ENCODE peak calls at places on chromosomes 6 and 20, in four cellular contexts. Z is A549, X is K562, K is GM12878. B is an unnamed sample.

GRCh38 chr20:12955611-12956010 is 53.2 kb upstream of the SPTLC3 start:
- DNase-seq in Z (no peak), X (no peak), K (no peak), B (no peak)

GRCh38 chr20:22700387-22700786 is 116.0 kb upstream of the FOXA2 start:
- DNase-seq in Z (no peak), X (no peak), K (no peak), B (no peak)

GRCh38 chr6:67412035-67412434 is 1223.0 kb upstream of the ADGRB3 start:
- DNase-seq in Z (no peak), X (no peak), K (no peak), B (no peak)

GRCh38 chr6:169183233-169183632 is 70.4 kb downstream of the THBS2 start:
- DNase-seq in Z (no peak), X (no peak), K (no peak), B (no peak)

GRCh38 chr6:161417712-161418457 is 144.0 kb upstream of the AGPAT4 start:
- DNase-seq in Z (no peak), X (no peak), K (no peak), B (no peak)

GRCh38 chr6:45657243-45657642 is 279.5 kb upstream of the SUPT3H start:
- DNase-seq in Z (no peak), X (no peak), K (no peak), B (no peak)

GRCh38 chr6:108648186-108648585 is 87.5 kb downstream of the FOXO3 start:
- DNase-seq in Z (no peak), X (no peak), K (no peak), B (no peak)

GRCh38 chr6:12291785-12292604 is 1.8 kb downstream of the EDN1 start:
- DNase-seq in Z (no peak), X (no peak), K (no peak), B (peak)

GRCh38 chr6:41426888-41427641 is 91.7 kb downstream of the NCR2 start:
- DNase-seq in Z (no peak), X (no peak), K (no peak), B (no peak)

GRCh38 chr6:5086294-5086890 is 1.3 kb downstream of the PPP1R3G start:
- DNase-seq in Z (no peak), X (no peak), K (no peak), B (no peak)

GRCh38 chr6:11042750-11043551 is 1.2 kb downstream of the ELOVL2 start:
- DNase-seq in Z (no peak), X (no peak), K (peak), B (no peak)

GRCh38 chr6:129697788-129698187 is 12.2 kb downstream of the ARHGAP18 start:
- DNase-seq in Z (no peak), X (no peak), K (no peak), B (no peak)

GRCh38 chr6:129696843-129697242 is 13.1 kb downstream of the ARHGAP18 start:
- DNase-seq in Z (no peak), X (peak), K (no peak), B (no peak)

GRCh38 chr6:129694036-129694435 is 15.9 kb downstream of the ARHGAP18 start:
- DNase-seq in Z (no peak), X (no peak), K (no peak), B (peak)

GRCh38 chr6:129696028-129696418 is 14.0 kb downstream of the ARHGAP18 start:
- DNase-seq in Z (no peak), X (no peak), K (no peak), B (peak)

GRCh38 chr6:129695373-129696027 is 14.5 kb downstream of the ARHGAP18 start:
- DNase-seq in Z (no peak), X (peak), K (no peak), B (peak)
- TF ChIP-seq MYC in Z (no peak), X (no peak), K (no peak), B (no peak)

DNA sequence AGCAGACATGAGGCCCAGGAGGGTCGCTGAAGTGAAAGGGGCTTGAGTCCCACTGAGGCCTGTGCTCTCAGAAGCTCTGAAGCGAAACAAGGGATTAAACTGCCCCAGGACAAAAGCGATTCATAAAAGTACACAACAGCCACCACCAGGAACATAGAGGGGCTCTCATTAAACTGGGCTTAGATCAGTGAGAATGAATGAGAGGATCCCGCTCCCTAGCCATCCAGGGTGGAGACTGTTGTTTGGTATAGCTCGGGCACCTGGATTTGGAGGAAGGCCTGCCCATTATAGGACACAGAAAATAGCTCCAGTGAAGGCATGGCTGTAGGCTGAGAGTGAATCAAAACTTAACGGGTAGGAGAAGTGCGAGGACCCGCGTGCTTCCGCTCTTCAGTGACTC is 91.6 kb upstream of the TAB2 start:
- DNase-seq in Z (no peak), X (no peak), K (no peak), B (no peak)
- TF ChIP-seq RAD21 in Z (no peak), X (no peak), K (no peak), B (no peak)

GRCh38 chr6:127180421-127180820 is 62.0 kb downstream of the RSPO3 start:
- DNase-seq in Z (no peak), X (no peak), K (no peak), B (no peak)

GRCh38 chr6:127185410-127185809 is 66.9 kb downstream of the RSPO3 start:
- DNase-seq in Z (no peak), X (no peak), K (no peak), B (no peak)

GRCh38 chr6:127178746-127179145 is 60.3 kb downstream of the RSPO3 start:
- DNase-seq in Z (no peak), X (no peak), K (no peak), B (no peak)

GRCh38 chr6:127186889-127187288 is 68.4 kb downstream of the RSPO3 start:
- DNase-seq in Z (peak), X (peak), K (no peak), B (peak)

GRCh38 chr6:127182501-127182900 is 64.0 kb downstream of the RSPO3 start:
- DNase-seq in Z (no peak), X (no peak), K (no peak), B (no peak)
- TF ChIP-seq MYC in Z (no peak), X (no peak), K (no peak), B (no peak)

GRCh38 chr6:119671105-119671504 is 321.5 kb upstream of the MAN1A1 start:
- DNase-seq in Z (no peak), X (no peak), K (no peak), B (no peak)

GRCh38 chr6:119672725-119673124 is 323.2 kb upstream of the MAN1A1 start:
- DNase-seq in Z (no peak), X (no peak), K (no peak), B (no peak)

DNA sequence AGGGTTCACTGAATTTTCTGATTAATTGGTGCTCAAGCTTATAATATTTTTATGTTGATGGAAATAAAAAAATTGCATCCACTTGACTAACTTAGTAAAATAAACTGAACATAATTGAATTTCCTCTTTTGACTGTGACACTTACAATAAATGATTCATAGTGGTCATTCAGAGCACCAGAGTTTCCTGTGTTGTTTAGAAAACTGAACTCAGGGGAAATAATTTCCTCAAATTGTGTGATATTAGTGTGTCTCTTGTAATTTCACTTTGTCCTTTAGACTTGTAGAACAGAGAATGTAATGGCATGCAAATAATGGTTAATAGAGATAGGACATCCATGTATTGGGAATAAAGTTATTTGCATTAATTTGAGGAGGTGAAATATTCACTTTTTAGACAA is 319.7 kb upstream of the MAN1A1 start:
- DNase-seq in Z (no peak), X (no peak), K (no peak), B (no peak)
- TF ChIP-seq RAD21 in Z (no peak), X (no peak), K (no peak), B (no peak)

DNA sequence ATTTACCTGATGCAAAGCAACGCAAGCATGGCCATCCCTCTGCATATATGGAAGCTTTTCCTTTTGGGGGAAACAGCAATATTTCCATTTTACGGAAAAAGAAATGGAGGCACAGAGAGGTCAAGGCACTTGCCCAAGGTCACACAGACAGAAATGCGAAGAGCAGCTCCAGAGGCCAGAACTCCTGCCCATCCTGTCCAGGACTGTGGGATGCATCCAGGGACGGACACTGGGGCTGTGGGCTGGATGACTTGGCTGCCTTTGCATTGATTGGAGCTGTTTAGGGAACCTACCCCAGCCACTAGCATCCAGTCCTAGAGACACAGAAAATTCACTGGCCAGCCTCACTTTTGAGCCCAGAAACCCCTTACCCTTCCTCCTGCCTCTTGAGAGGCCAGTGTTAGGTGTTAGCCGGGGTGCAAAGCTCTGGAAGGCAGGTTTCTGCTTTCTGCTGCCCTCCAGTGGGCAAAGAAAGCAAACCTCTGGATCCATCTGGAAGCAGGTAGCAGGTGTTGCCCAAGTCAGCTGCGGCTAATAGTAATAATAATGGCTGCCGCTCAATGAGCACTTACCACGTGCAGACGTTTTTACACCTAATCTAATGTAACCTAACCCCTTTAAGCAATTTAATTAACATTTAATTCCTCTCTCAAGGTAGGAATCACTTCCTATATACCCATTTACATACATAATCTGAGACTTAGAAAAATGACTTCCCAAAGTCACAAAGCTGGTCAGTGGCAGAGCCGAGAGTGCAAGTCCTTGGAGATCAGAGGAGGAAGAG is 31.7 kb upstream of the CCN5 start:
- DNase-seq in Z (peak), X (peak), K (peak), B (peak)
- TF ChIP-seq MYC in Z (no peak), X (no peak), K (no peak), B (no peak)